ENCODE peak calls at places on chromosomes 16 and 17, in nine cellular contexts. J is activated T-cell treated with anti-CD3 and anti-CD28 coated beads for 1 hour, A is HEK293T, U is cardiac muscle cell, V is HFF-Myc, L is SW 1271, R is dorsolateral prefrontal cortex, P is AG04450, Y is NCI-H2029. S is an unnamed sample.

GRCh38 chr17:78664476-78665384 is 87.5 kb upstream of the DNAH17 start:
- DNase-seq in J (no peak), A (no peak), U (peak), V (no peak), L (no peak), R (no peak), P (no peak), Y (peak), S (no peak)

GRCh38 chr17:22671110-22671509 is 978.8 kb downstream of the KCNJ18 start:
- DNase-seq in J (no peak), A (no peak), U (no peak), V (no peak), L (no peak), R (no peak), P (no peak), Y (no peak), S (no peak)

GRCh38 chr17:20189979-20190378 is 180.8 kb downstream of the SPECC1 start:
- DNase-seq in J (no peak), A (no peak), U (no peak), V (no peak), L (no peak), R (no peak), P (no peak), Y (no peak), S (no peak)

GRCh38 chr17:38464251-38464722 is 36.0 kb downstream of the ARHGAP23 start:
- DNase-seq in J (no peak), A (peak), U (no peak), V (no peak), L (no peak), R (no peak), P (no peak), Y (no peak), S (no peak)

GRCh38 chr17:82836823-82837357 is 2.9 kb downstream of the ZNF750 start:
- DNase-seq in J (no peak), A (peak), U (no peak), V (no peak), L (no peak), R (no peak), P (no peak), Y (no peak), S (no peak)

GRCh38 chr17:7314719-7315569 is at the start of gene GPS2:
- DNase-seq in J (peak), A (peak), U (peak), V (no peak), L (peak), R (peak), P (no peak), Y (peak), S (peak)

GRCh38 chr16:10182186-10182683 is at the start of gene GRIN2A:
- DNase-seq in J (no peak), A (no peak), U (no peak), V (no peak), L (no peak), R (peak), P (no peak), Y (no peak), S (no peak)

GRCh38 chr16:11674001-11674817 is 6.0 kb downstream of the SNN start:
- DNase-seq in J (no peak), A (no peak), U (no peak), V (no peak), L (no peak), R (no peak), P (no peak), Y (no peak), S (no peak)

GRCh38 chr17:80455328-80455710 is 21.1 kb downstream of the NPTX1 start:
- DNase-seq in J (peak), A (peak), U (no peak), V (no peak), L (no peak), R (no peak), P (no peak), Y (peak), S (peak)

GRCh38 chr16:22375963-22376640 is 1.7 kb upstream of the CDR2 start:
- DNase-seq in J (no peak), A (no peak), U (no peak), V (no peak), L (no peak), R (no peak), P (no peak), Y (no peak), S (no peak)

GRCh38 chr16:88045820-88046303 is 94.6 kb downstream of the BANP start:
- DNase-seq in J (no peak), A (no peak), U (no peak), V (no peak), L (no peak), R (no peak), P (no peak), Y (no peak), S (no peak)

GRCh38 chr16:80803341-80804060 is 897 bp downstream of the CDYL2 start:
- DNase-seq in J (peak), A (peak), U (peak), V (no peak), L (no peak), R (peak), P (no peak), Y (no peak), S (peak)